ENCODE peak calls at places on chromosomes 12 and 14, in seven cellular contexts. W is astrocyte of the hippocampus; L is NCI-H1105; F is activated CD8-positive, alpha-beta memory T cell treated with anti-CD3 and anti-CD28 coated beads, Interleukin-2, amount 50 U/mL, for 4 hours; T is AG08396; P is A549; E is NB4. B is an unnamed sample.

GRCh38 chr14:77902806-77903205 is 102.9 kb downstream of the ADCK1 start:
- DNase-seq in W (no peak), L (no peak), F (no peak), T (no peak), P (no peak), E (no peak), B (no peak)

GRCh38 chr12:21819678-21820077 is 45.2 kb upstream of the KCNJ8 start:
- DNase-seq in W (no peak), L (no peak), F (no peak), T (no peak), P (no peak), E (no peak), B (no peak)

GRCh38 chr14:102774391-102775153 is 2.7 kb upstream of the TRAF3 start:
- DNase-seq in W (peak), L (peak), F (peak), T (peak), P (peak), E (peak), B (peak)

GRCh38 chr12:122350444-122350843 is 72.0 kb downstream of the CLIP1 start:
- DNase-seq in W (peak), L (no peak), F (no peak), T (peak), P (no peak), E (no peak), B (peak)

GRCh38 chr12:116687888-116688287 is 50.0 kb downstream of the SPRING1 start:
- DNase-seq in W (peak), L (no peak), F (peak), T (no peak), P (peak), E (peak), B (peak)

GRCh38 chr14:103527408-103528157 is 1.4 kb upstream of the TRMT61A start:
- DNase-seq in W (no peak), L (no peak), F (no peak), T (no peak), P (no peak), E (peak), B (no peak)

GRCh38 chr14:30559638-30560071 is 697 bp downstream of the G2E3 start:
- DNase-seq in W (peak), L (peak), F (no peak), T (peak), P (no peak), E (peak), B (peak)

GRCh38 chr12:85779768-85780167 is 56.4 kb downstream of the RASSF9 start:
- DNase-seq in W (peak), L (peak), F (no peak), T (no peak), P (no peak), E (no peak), B (no peak)

GRCh38 chr12:24898606-24899005 is 50.3 kb downstream of the BCAT1 start:
- DNase-seq in W (no peak), L (no peak), F (no peak), T (no peak), P (no peak), E (no peak), B (no peak)

GRCh38 chr12:98909749-98910148 is 264.7 kb downstream of the APAF1 start:
- DNase-seq in W (no peak), L (peak), F (no peak), T (no peak), P (no peak), E (no peak), B (no peak)

GRCh38 chr14:54174437-54174836 is 217.8 kb upstream of the BMP4 start:
- DNase-seq in W (no peak), L (no peak), F (no peak), T (no peak), P (no peak), E (no peak), B (no peak)

GRCh38 chr12:15220961-15221885 is at the start of gene RERG:
- DNase-seq in W (peak), L (peak), F (peak), T (peak), P (peak), E (peak), B (peak)

GRCh38 chr12:10153271-10154144 is 18.4 kb downstream of the OLR1 start:
- DNase-seq in W (peak), L (peak), F (peak), T (peak), P (peak), E (peak), B (peak)

GRCh38 chr12:53122961-53123468 is 19.7 kb downstream of the SOAT2 start:
- DNase-seq in W (no peak), L (no peak), F (no peak), T (peak), P (no peak), E (no peak), B (peak)

GRCh38 chr12:92519284-92519683 is 183.5 kb upstream of the PLEKHG7 start:
- DNase-seq in W (no peak), L (no peak), F (no peak), T (no peak), P (no peak), E (no peak), B (no peak)

GRCh38 chr14:25400607-25401206 is 350.8 kb upstream of the STXBP6 start:
- DNase-seq in W (peak), L (peak), F (no peak), T (peak), P (no peak), E (peak), B (peak)

GRCh38 chr14:77206877-77207389 is 25.3 kb downstream of the TMEM63C start:
- DNase-seq in W (no peak), L (no peak), F (no peak), T (no peak), P (no peak), E (no peak), B (no peak)

GRCh38 chr14:61525293-61526011 is 169.9 kb upstream of the HIF1A start:
- DNase-seq in W (peak), L (no peak), F (peak), T (no peak), P (peak), E (peak), B (peak)

GRCh38 chr12:52523825-52524224 is 3.6 kb upstream of the KRT5 start:
- DNase-seq in W (no peak), L (no peak), F (no peak), T (no peak), P (no peak), E (no peak), B (no peak)

GRCh38 chr14:59356298-59356697 is 108.9 kb downstream of the GPR135 start:
- DNase-seq in W (no peak), L (peak), F (no peak), T (no peak), P (no peak), E (no peak), B (no peak)

GRCh38 chr12:52740591-52740990 is 36.6 kb downstream of the KRT76 start:
- DNase-seq in W (no peak), L (peak), F (no peak), T (no peak), P (no peak), E (no peak), B (no peak)

GRCh38 chr14:77458249-77458950 is 507 bp downstream of the AHSA1 start:
- DNase-seq in W (peak), L (no peak), F (peak), T (no peak), P (peak), E (peak), B (peak)

GRCh38 chr14:89856871-89857345 is 97.6 kb downstream of the EFCAB11 start:
- DNase-seq in W (peak), L (no peak), F (no peak), T (no peak), P (no peak), E (no peak), B (peak)

B was measured in cardiac muscle cell.